ENCODE peak calls at places on chromosomes 4 and X, in four cellular contexts. Z is HepG2, E is SK-N-SH, N is GM12878. T is an unnamed sample.
A peak's percentile ranks its signal among the peaks of the same experiment; 100 is the strongest.

GRCh38 chr4:168574581-168575295 is 77.9 kb downstream of the PALLD start:
- DNase-seq in Z (no peak), E (no peak), N (no peak), T (no peak)

GRCh38 chr4:80116516-80116915 is 43.5 kb upstream of the ANTXR2 start:
- DNase-seq in Z (no peak), E (no peak), N (no peak), T (no peak)

GRCh38 chr4:150078996-150079581 is 844 bp downstream of the DCLK2 start:
- DNase-seq in Z (no peak), E (peak; percentile 77), N (no peak), T (no peak)

GRCh38 chr4:168881754-168882153 is 128.3 kb downstream of the CBR4 start:
- DNase-seq in Z (no peak), E (no peak), N (no peak), T (no peak)

GRCh38 chr4:71440612-71441011 is 101.8 kb downstream of the SLC4A4 start:
- DNase-seq in Z (no peak), E (no peak), N (no peak), T (no peak)

GRCh38 chr4:153222162-153222789 is 18.0 kb downstream of the TRIM2 start:
- DNase-seq in Z (no peak), E (peak; percentile 84), N (no peak), T (no peak)

GRCh38 chrX:125694171-125694570 is 374.5 kb downstream of the TEX13C start:
- DNase-seq in Z (no peak), E (no peak), N (no peak), T (no peak)

GRCh38 chrX:155094468-155095061 is 23.3 kb downstream of the BRCC3 start:
- DNase-seq in Z (peak; percentile 20), E (peak; percentile 57), N (no peak), T (peak; percentile 47)

GRCh38 chrX:113986427-113986826 is 597.5 kb upstream of the HTR2C start:
- DNase-seq in Z (no peak), E (no peak), N (no peak), T (no peak)

GRCh38 chrX:129145382-129145781 is 377.9 kb downstream of the SMARCA1 start:
- DNase-seq in Z (no peak), E (no peak), N (no peak), T (no peak)

DNA sequence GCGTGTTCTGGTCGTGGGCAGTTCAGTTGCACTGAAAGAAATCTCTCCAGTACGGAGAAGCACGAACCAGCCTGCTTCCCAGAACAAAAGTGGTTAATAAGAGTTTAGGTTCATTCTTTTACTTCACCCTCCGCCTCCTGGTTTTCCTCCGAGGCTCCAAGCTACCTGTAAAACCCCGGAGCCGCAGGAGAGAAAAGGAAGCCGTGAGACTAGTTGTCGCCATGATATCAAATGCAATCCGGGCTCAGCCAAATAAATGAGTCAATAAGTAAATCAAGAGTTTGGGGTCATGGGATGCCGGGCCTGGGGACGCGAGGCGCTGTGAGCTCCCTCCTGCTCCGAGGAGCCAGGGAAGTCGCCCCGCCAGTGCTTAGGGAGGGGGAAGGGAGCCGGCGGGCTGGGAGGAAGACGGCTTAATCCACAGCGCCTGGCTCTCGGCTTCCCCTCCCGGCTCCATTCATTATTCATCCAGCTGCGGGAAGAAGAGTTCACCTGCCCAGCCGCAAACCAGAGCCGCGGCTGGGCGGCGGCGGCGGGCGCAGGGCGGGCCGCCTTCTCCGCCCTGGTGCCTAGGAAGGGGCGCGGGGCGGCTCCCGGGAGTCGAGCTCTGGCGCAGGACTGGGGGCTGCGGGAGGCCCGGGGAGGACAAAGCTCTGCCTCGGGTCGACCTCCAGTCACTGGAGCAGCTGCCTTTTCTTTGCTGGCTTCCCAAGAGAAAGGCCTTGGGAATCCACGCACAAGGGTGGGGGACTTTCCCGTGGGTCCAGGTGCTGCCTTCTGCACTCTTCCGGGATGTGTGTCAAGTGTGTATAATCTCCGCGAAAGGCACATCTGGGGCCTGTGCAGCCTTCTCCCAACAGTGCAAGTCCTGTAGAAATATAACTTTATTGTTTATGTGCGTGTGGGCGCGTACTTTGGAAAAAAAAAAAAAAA is 1.7 kb downstream of the FRAS1 start:
- DNase-seq in Z (peak; percentile 19), E (peak; percentile 72), N (no peak), T (no peak)
- TF ChIP-seq ZBTB33 in Z (no peak), E (no peak), N (no peak), T (no peak)

GRCh38 chr4:41560112-41560511 is 22.2 kb downstream of the LIMCH1 start:
- DNase-seq in Z (no peak), E (no peak), N (no peak), T (no peak)
- TF ChIP-seq MXI1 in Z (no peak), E (no peak), N (no peak), T (no peak)

GRCh38 chr4:83568057-83568456 is 32.1 kb downstream of the GPAT3 start:
- DNase-seq in Z (no peak), E (no peak), N (no peak), T (no peak)
- TF ChIP-seq ZBTB33 in Z (no peak), E (no peak), N (no peak), T (no peak)

GRCh38 chrX:16524327-16524726 is 125.6 kb upstream of the S100G start:
- DNase-seq in Z (no peak), E (no peak), N (no peak), T (no peak)
- TF ChIP-seq MXI1 in Z (no peak), E (no peak), N (no peak), T (no peak)

DNA sequence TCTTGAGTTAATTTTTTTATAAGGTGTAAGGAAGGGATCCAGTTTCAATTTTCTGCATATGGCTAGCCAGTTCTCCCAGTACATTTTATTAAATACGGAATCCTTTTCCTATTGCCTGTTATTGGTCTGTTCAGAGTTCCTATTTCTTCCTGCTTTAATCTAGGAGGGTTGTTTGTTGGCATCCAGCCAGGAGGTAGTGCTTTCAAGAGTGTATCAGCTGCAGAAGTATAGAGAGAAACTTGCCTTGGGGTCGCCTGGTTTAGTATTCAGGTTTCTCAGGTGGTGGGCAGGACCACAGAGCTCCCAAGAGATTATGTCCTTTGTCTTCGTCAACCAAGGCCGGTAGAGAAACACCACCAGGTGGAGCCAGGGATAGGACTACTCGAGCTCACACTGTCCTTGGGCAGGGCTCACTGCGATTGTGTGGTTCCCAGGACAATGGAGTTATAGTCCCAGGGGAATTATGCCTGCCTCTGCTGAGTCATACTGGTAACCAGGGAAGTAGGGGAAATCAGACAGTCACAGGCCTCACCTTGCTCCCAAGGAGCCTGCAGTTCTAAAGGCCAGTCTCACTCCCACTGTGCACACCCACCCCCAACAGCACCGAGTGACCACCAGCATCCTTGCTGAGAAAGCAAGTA is 168.1 kb downstream of the VSIG4 start:
- DNase-seq in Z (peak; percentile 41), E (no peak), N (peak; percentile 50), T (peak; percentile 24)
- TF ChIP-seq ZBTB33 in Z (no peak), E (no peak), N (no peak), T (no peak)

DNA sequence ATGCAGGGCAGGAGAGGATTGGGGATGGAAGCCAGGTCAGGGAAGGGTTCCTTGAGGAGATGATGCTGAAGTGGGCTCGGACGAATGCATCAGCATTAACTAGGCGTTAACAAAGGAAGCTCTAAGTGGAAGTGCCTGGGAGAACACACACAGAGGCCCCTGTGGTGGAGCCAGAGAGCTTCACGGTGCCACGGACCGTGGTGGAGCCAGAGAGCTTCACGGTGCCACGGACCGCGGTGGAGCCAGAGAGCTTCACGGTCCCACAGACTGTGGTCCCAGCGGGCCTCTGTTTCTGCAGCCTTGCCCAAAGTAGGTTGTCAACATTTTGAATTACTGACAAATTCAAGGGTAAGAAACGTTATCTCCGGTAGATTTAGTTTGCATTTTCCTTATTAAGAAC is 48.3 kb downstream of the TRIML2 start:
- DNase-seq in Z (no peak), E (no peak), N (no peak), T (peak; percentile 5)
- TF ChIP-seq MXI1 in Z (no peak), E (no peak), N (no peak), T (no peak)

T was measured in K562.